ENCODE peak calls at places on chromosome 22, in five cellular contexts. I, H, X, V and M are unnamed samples. For H3K4me1, the result is how much of the 10 kb centered on the place peaks cover.

GRCh38 chr22:49084203-49084602 is 743.5 kb downstream of the BRD1 start:
- DNase-seq in I (no peak), H (no peak), X (no peak), V (no peak), M (no peak)

GRCh38 chr22:36467042-36467810 is 14.2 kb downstream of the TXN2 start:
- DNase-seq in I (no peak), H (no peak), X (no peak), V (no peak), M (no peak)

GRCh38 chr22:37197451-37198289 is 9.6 kb upstream of the C1QTNF6 start:
- DNase-seq in I (peak), H (no peak), X (no peak), V (peak), M (peak)

GRCh38 chr22:41523464-41524221 is 20.6 kb downstream of the POLR3H start:
- DNase-seq in I (peak), H (no peak), X (no peak), V (no peak), M (no peak)

GRCh38 chr22:23591846-23592245 is 11.8 kb upstream of the IGLL1 start:
- DNase-seq in I (no peak), H (no peak), X (no peak), V (no peak), M (no peak)

GRCh38 chr22:36977401-36977861 is 41.8 kb downstream of the TST start:
- DNase-seq in I (peak), H (peak), X (peak), V (peak), M (no peak)

GRCh38 chr22:35039625-35040024 is 26.3 kb upstream of the ISX start:
- DNase-seq in I (no peak), H (no peak), X (no peak), V (no peak), M (no peak)

GRCh38 chr22:37126882-37127281 is 17.4 kb upstream of the TMPRSS6 start:
- DNase-seq in I (no peak), H (no peak), X (peak), V (no peak), M (no peak)

GRCh38 chr22:30396871-30397655 is at the start of gene SEC14L2:
- DNase-seq in I (peak), H (peak), X (peak), V (peak), M (peak)

GRCh38 chr22:27756212-27756660 is 45.3 kb downstream of the MN1 start:
- DNase-seq in I (no peak), H (no peak), X (no peak), V (no peak), M (no peak)

GRCh38 chr22:38871360-38872171 is 450 bp downstream of the CBX6 start:
- DNase-seq in I (peak), H (no peak), X (peak), V (no peak), M (peak)

GRCh38 chr22:48538291-48538820 is 1289.3 kb downstream of the BRD1 start:
- DNase-seq in I (no peak), H (no peak), X (no peak), V (no peak), M (no peak)

GRCh38 chr22:49267996-49268395 is 559.7 kb downstream of the BRD1 start:
- DNase-seq in I (no peak), H (no peak), X (no peak), V (no peak), M (no peak)

GRCh38 chr22:22164541-22165272 is 79.9 kb upstream of the VPREB1 start:
- DNase-seq in I (no peak), H (no peak), X (peak), V (no peak), M (no peak)

GRCh38 chr22:28864878-28865596 is 18.3 kb upstream of the ZNRF3 start:
- DNase-seq in I (no peak), H (no peak), X (no peak), V (peak), M (no peak)

GRCh38 chr22:28442951-28443876 is 236.4 kb downstream of the TTC28 start:
- DNase-seq in I (peak), H (no peak), X (peak), V (peak), M (peak)

GRCh38 chr22:49972163-49973017 is 11.8 kb downstream of the PIM3 start:
- DNase-seq in I (no peak), H (no peak), X (no peak), V (peak), M (no peak)

GRCh38 chr22:39215430-39216142 is 29.2 kb downstream of the PDGFB start:
- DNase-seq in I (peak), H (peak), X (peak), V (no peak), M (no peak)

GRCh38 chr22:29030016-29030617 is 31.5 kb downstream of the C22orf31 start:
- DNase-seq in I (peak), H (no peak), X (no peak), V (peak), M (no peak)

GRCh38 chr22:32644252-32645100 is 157.0 kb upstream of the TIMP3 start:
- DNase-seq in I (peak), H (no peak), X (no peak), V (peak), M (peak)

GRCh38 chr22:39098026-39098425 is 982 bp downstream of the APOBEC3H start:
- DNase-seq in I (no peak), H (no peak), X (peak), V (no peak), M (no peak)

GRCh38 chr22:28989035-28989464 is 72.6 kb downstream of the C22orf31 start:
- DNase-seq in I (no peak), H (no peak), X (no peak), V (no peak), M (no peak)

GRCh38 chr22:37174964-37175363 is 13.1 kb downstream of the C1QTNF6 start:
- DNase-seq in I (no peak), H (no peak), X (no peak), V (no peak), M (no peak)

GRCh38 chr22:20247608-20248171 is 20.4 kb downstream of the RTN4R start:
- DNase-seq in I (no peak), H (no peak), X (no peak), V (no peak), M (no peak)
- H3K4me1 ChIP-seq in I (under half), H (under half), X (under half), V (under half), M (under half)

GRCh38 chr22:42944409-42944808 is 70.5 kb downstream of the PACSIN2 start:
- DNase-seq in I (no peak), H (no peak), X (no peak), V (no peak), M (no peak)
- H3K4me1 ChIP-seq in I (half or more), H (under half), X (under half), V (half or more), M (under half)

GRCh38 chr22:40401532-40401931 is 31.1 kb downstream of the SGSM3 start:
- DNase-seq in I (no peak), H (peak), X (no peak), V (no peak), M (no peak)

GRCh38 chr22:40400173-40400572 is 29.8 kb downstream of the SGSM3 start:
- DNase-seq in I (no peak), H (no peak), X (no peak), V (no peak), M (no peak)

GRCh38 chr22:40397436-40397835 is 27.0 kb downstream of the SGSM3 start:
- DNase-seq in I (no peak), H (no peak), X (no peak), V (no peak), M (no peak)

GRCh38 chr22:40401981-40402406 is 31.6 kb downstream of the SGSM3 start:
- DNase-seq in I (no peak), H (no peak), X (no peak), V (no peak), M (no peak)

DNA sequence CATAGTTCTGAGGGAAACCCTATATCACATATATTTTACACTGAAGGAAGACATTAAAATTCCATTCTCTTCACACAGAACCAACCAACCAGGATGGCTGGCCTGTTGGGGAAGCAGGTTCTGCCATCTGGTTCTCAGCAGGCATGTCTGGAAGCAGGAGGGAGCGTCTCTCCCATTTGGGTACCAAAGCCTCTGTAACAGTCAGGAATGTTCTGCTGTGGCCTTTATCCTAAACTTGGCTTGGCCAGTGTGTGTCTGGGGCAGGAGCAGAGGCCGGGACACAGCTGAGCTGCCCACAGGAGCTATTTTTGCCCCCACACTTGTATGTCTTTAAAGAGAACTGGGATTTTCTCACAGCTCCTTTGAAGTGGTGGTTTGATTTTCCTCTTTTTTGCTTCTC is 29.3 kb downstream of the SGSM3 start:
- DNase-seq in I (no peak), H (no peak), X (no peak), V (no peak), M (no peak)
- H3K4me1 ChIP-seq in I (under half), H (half or more), X (under half), V (under half), M (under half)

GRCh38 chr22:19892925-19893324 is 38.3 kb upstream of the GNB1L start:
- DNase-seq in I (no peak), H (no peak), X (no peak), V (no peak), M (no peak)

GRCh38 chr22:19897726-19898515 is 43.2 kb upstream of the GNB1L start:
- DNase-seq in I (no peak), H (no peak), X (no peak), V (no peak), M (no peak)

GRCh38 chr22:19893363-19893762 is 38.7 kb upstream of the GNB1L start:
- DNase-seq in I (no peak), H (no peak), X (no peak), V (no peak), M (no peak)

GRCh38 chr22:19896665-19897355 is 42.1 kb upstream of the GNB1L start:
- DNase-seq in I (no peak), H (no peak), X (no peak), V (no peak), M (no peak)

DNA sequence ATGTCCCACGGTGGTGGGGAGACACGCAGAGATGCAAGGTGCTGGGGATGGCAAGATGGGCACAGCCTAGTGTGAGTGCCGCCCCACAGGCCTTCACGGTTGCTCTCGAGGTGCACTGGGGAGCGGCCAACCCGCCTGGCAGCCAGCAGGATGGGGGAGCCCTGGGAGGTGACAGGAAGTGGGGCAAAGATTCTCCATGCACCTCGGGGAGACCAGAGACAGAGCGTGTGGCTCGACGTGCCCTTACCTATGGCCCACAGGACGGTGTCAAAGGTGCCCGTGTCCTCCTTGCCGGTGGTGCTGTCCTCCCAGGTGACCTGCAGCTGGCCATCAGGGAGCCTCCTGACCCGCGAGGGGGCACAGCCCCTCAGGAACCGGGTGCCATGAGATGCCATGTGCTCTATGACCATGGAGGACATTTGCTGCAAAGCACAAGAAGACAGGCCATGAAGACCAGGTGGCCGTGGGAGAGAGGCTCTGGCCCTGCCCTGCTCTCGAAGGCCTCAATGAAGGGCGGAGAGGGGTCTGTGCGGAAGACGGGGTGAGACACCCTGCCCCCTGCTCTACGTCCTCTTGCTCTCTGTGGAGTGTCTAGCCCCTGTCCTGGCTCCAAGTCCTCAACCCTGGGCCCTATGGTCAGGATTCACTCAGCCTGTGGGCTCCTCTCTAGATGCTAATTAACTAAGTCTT is 40.6 kb upstream of the GNB1L start:
- DNase-seq in I (no peak), H (no peak), X (no peak), V (no peak), M (no peak)
- H3K4me1 ChIP-seq in I (under half), H (half or more), X (under half), V (under half), M (under half)

GRCh38 chr22:17977371-17977770 is 47.0 kb downstream of the MICAL3 start:
- DNase-seq in I (no peak), H (no peak), X (no peak), V (no peak), M (no peak)
- H3K4me1 ChIP-seq in I (under half), H (under half), X (under half), V (under half), M (under half)

GRCh38 chr22:33864723-33865130 is 55.5 kb downstream of the LARGE1 start:
- DNase-seq in I (no peak), H (no peak), X (no peak), V (no peak), M (peak)

GRCh38 chr22:33867118-33867863 is 53.0 kb downstream of the LARGE1 start:
- DNase-seq in I (no peak), H (no peak), X (no peak), V (no peak), M (no peak)

GRCh38 chr22:33865248-33865647 is 55.0 kb downstream of the LARGE1 start:
- DNase-seq in I (no peak), H (no peak), X (no peak), V (no peak), M (no peak)

GRCh38 chr22:33866521-33866920 is 53.8 kb downstream of the LARGE1 start:
- DNase-seq in I (no peak), H (no peak), X (no peak), V (no peak), M (no peak)

DNA sequence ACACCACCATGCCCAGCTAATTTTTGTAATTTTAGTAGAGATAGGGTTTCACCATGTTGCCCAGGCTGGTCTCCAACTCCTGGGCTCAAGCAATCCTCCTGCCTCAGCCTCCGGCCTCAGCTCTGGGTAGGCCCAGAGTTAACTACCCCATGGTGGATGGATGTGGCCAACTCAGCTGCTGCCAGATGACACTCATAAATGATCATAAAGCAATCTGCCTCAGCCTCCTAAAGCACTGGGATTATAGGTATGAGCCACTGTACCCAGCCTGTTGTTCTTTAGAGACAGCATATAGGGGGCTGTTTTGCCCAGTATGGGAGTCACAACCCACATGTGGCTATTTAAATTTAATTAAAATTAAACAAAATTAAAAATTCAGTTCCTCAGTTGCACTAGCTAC is 54.3 kb downstream of the LARGE1 start:
- DNase-seq in I (no peak), H (no peak), X (no peak), V (no peak), M (no peak)
- H3K4me1 ChIP-seq in I (under half), H (under half), X (under half), V (under half), M (under half)

DNA sequence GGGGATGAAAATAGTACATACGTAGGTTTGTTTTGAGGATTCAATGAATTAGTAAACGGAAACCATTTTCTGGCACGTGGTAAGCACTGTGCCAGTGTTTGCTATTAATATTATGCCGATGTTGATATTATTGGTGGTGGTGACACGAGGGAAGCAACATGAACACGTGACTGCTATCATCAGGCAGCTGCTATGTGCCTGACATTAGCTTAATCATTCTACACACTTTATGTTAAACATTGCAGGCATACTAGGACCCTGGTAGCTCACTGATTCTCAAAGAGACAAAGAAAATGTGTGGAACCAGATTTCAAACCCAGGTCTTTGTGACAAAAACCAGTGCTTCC is 656 bp downstream of the SRRD start:
- DNase-seq in I (no peak), H (peak), X (no peak), V (no peak), M (no peak)
- H3K4me1 ChIP-seq in I (half or more), H (under half), X (under half), V (half or more), M (under half)

GRCh38 chr22:17998913-17999312 is 25.4 kb downstream of the MICAL3 start:
- DNase-seq in I (no peak), H (no peak), X (no peak), V (peak), M (no peak)

GRCh38 chr22:18000441-18001039 is 23.8 kb downstream of the MICAL3 start:
- DNase-seq in I (no peak), H (peak), X (peak), V (peak), M (no peak)

GRCh38 chr22:17999851-18000250 is 24.5 kb downstream of the MICAL3 start:
- DNase-seq in I (no peak), H (no peak), X (no peak), V (peak), M (no peak)

GRCh38 chr22:17997456-17997855 is 26.9 kb downstream of the MICAL3 start:
- DNase-seq in I (peak), H (no peak), X (no peak), V (no peak), M (no peak)

DNA sequence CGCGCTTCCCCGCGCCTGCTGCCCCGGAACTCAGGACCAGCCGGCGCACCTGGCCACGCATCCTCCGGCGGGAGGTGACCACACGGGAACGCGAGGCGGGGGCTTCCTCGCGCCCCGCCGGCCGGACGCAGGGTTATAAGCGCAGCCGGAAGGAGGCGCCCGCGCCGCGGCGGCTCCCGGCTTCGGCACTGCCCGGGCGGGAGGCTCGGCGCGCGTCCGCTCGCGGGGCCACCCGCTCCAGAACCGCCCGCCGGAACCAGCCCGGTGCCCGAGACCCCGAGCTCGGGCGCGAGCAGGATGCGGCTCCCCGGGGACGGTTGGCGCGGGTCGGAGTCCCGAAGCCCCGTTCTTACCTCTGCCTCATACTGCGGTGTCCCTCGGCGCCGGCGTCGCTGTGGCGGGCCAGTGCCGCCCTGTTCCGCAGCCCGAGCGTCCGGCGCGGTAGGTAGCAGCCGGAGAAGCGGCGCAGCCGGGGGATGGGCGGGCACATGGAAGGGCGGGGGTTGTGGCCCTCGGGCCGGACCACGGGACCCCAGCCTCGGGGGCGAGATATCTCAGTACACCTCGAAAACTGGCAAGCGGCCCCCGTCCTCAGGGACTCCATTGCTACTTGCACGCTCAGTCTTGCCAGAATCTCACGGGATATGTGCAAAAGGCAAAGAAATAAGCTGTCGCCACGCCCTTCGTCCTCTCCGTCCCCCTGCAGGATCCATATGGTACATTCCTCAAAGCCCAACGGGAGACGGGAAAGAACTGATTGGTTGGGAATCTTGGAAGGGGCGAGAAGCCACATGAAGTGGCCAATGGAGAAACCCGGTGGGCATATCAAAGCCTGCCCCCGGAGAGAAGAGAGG is 23.1 kb downstream of the MICAL3 start:
- DNase-seq in I (peak), H (peak), X (peak), V (peak), M (peak)
- H3K4me1 ChIP-seq in I (under half), H (under half), X (under half), V (under half), M (under half)